ENCODE peak calls at places on chromosomes 1 and 21, in four cellular contexts. J, A, V and I are unnamed samples.

GRCh38 chr1:230977781-230978490 is 725 bp downstream of the TTC13 start:
- DNase-seq in J (peak), A (no peak), V (no peak), I (peak)

GRCh38 chr1:218867941-218868656 is 305.6 kb upstream of the LYPLAL1 start:
- DNase-seq in J (no peak), A (no peak), V (no peak), I (peak)

GRCh38 chr1:158646465-158646864 is 40.0 kb downstream of the SPTA1 start:
- DNase-seq in J (no peak), A (no peak), V (no peak), I (no peak)

GRCh38 chr1:39110882-39111281 is 84.7 kb downstream of the NDUFS5 start:
- DNase-seq in J (no peak), A (no peak), V (no peak), I (peak)

GRCh38 chr1:91997607-91998195 is 32.1 kb upstream of the EPHX4 start:
- DNase-seq in J (no peak), A (no peak), V (peak), I (peak)

GRCh38 chr1:30461640-30462039 is 261.7 kb downstream of the MATN1 start:
- DNase-seq in J (no peak), A (no peak), V (no peak), I (no peak)

GRCh38 chr21:38121888-38122705 is 134.7 kb upstream of the KCNJ15 start:
- DNase-seq in J (no peak), A (no peak), V (no peak), I (no peak)

GRCh38 chr1:218351617-218352438 is 6.7 kb downstream of the TGFB2 start:
- DNase-seq in J (peak), A (no peak), V (peak), I (peak)

GRCh38 chr21:45496968-45497845 is 45.0 kb downstream of the SLC19A1 start:
- DNase-seq in J (peak), A (no peak), V (no peak), I (no peak)

GRCh38 chr1:220974431-220974830 is 95.2 kb downstream of the HLX start:
- DNase-seq in J (no peak), A (no peak), V (no peak), I (no peak)

GRCh38 chr1:231557898-231558710 is 29.6 kb downstream of the TSNAX start:
- DNase-seq in J (no peak), A (no peak), V (no peak), I (peak)

GRCh38 chr1:65769621-65770020 is 23.1 kb upstream of the PDE4B start:
- DNase-seq in J (no peak), A (no peak), V (no peak), I (no peak)

GRCh38 chr1:211683396-211684297 is 8.2 kb upstream of the NEK2 start:
- DNase-seq in J (no peak), A (no peak), V (no peak), I (no peak)

GRCh38 chr1:159831696-159832225 is 5.1 kb downstream of the SLAMF8 start:
- DNase-seq in J (no peak), A (no peak), V (no peak), I (no peak)

GRCh38 chr1:69221492-69221990 is 346.2 kb upstream of the LRRC7 start:
- DNase-seq in J (no peak), A (no peak), V (no peak), I (no peak)

GRCh38 chr1:157145081-157145480 is 6.9 kb upstream of the ETV3 start:
- DNase-seq in J (no peak), A (no peak), V (no peak), I (peak)

GRCh38 chr1:201808633-201808990 is 20.3 kb upstream of the IPO9 start:
- DNase-seq in J (no peak), A (no peak), V (no peak), I (no peak)

GRCh38 chr1:229461032-229461668 is 27.3 kb upstream of the ACTA1 start:
- DNase-seq in J (peak), A (no peak), V (no peak), I (no peak)

GRCh38 chr1:205921559-205921887 is 21.7 kb downstream of the SLC26A9 start:
- DNase-seq in J (no peak), A (no peak), V (no peak), I (no peak)

GRCh38 chr1:87683557-87683956 is 354.9 kb downstream of the LMO4 start:
- DNase-seq in J (no peak), A (no peak), V (no peak), I (peak)

GRCh38 chr1:23444104-23444533 is 19.6 kb upstream of the TCEA3 start:
- DNase-seq in J (peak), A (no peak), V (peak), I (no peak)

GRCh38 chr1:45326627-45327591 is at the start of gene HPDL:
- DNase-seq in J (peak), A (no peak), V (no peak), I (no peak)

GRCh38 chr1:26820784-26821269 is 5.7 kb upstream of the ZDHHC18 start:
- DNase-seq in J (no peak), A (no peak), V (no peak), I (no peak)

GRCh38 chr1:171645553-171646336 is 6.7 kb downstream of the MYOC start:
- DNase-seq in J (peak), A (no peak), V (no peak), I (no peak)

GRCh38 chr1:228365321-228366061 is 41.1 kb downstream of the TRIM11 start:
- DNase-seq in J (no peak), A (no peak), V (no peak), I (no peak)

GRCh38 chr1:190436615-190437014 is 41.0 kb downstream of the BRINP3 start:
- DNase-seq in J (no peak), A (no peak), V (no peak), I (peak)

GRCh38 chr1:159835366-159835765 is 8.7 kb downstream of the SLAMF8 start:
- DNase-seq in J (no peak), A (no peak), V (no peak), I (no peak)

GRCh38 chr1:90106271-90106670 is 111.4 kb downstream of the ZNF326 start:
- DNase-seq in J (no peak), A (no peak), V (no peak), I (no peak)